ENCODE peak calls at places on chromosomes 12 and 14, in nine cellular contexts. Q is A673, E is HepG2, T is cardiac muscle cell, R is glutamatergic neuron, O is GM06990, D is cardiac fibroblast, J is epithelial cell of esophagus, F is heart left ventricle. G is an unnamed sample.

GRCh38 chr14:54577977-54578376 is 11.0 kb downstream of the SAMD4A start:
- DNase-seq in F (no peak), R (no peak), Q (peak; percentile 22), O (no peak), J (no peak), E (peak; percentile 20), T (no peak), D (peak; percentile 36), G (no peak)

GRCh38 chr12:2454778-2455177 is 340.0 kb upstream of the FKBP4 start:
- DNase-seq in O (no peak), J (no peak), R (no peak), Q (no peak), D (no peak), T (no peak), F (no peak), E (no peak), G (no peak)

GRCh38 chr12:113263431-113263963 is 42.2 kb downstream of the TPCN1 start:
- DNase-seq in E (no peak), J (no peak), D (no peak), F (peak; percentile 18), T (no peak), O (no peak), R (no peak), Q (no peak), G (no peak)

GRCh38 chr14:54942913-54943312 is 40.3 kb upstream of the GCH1 start:
- DNase-seq in R (no peak), D (no peak), T (no peak), F (no peak), J (no peak), O (no peak), Q (no peak), E (no peak), G (no peak)

GRCh38 chr14:35114036-35114435 is 7.8 kb downstream of the PPP2R3C start:
- DNase-seq in T (no peak), D (peak; percentile 43), E (no peak), R (no peak), J (no peak), F (no peak), Q (no peak), O (no peak), G (no peak)

GRCh38 chr14:101781240-101782061 is 19.9 kb downstream of the PPP2R5C start:
- DNase-seq in J (peak; percentile 22), D (peak; percentile 18), O (no peak), Q (peak; percentile 19), R (peak; percentile 53), F (peak; percentile 68), E (no peak), T (peak; percentile 28), G (peak; percentile 51)

GRCh38 chr14:61644834-61645233 is 50.5 kb upstream of the HIF1A start:
- DNase-seq in Q (no peak), T (no peak), F (no peak), O (no peak), J (no peak), D (no peak), E (no peak), R (peak; percentile 49), G (no peak)

GRCh38 chr12:93219947-93220346 is 157.8 kb upstream of the NUDT4 start:
- DNase-seq in O (no peak), T (peak; percentile 14), Q (no peak), E (no peak), J (no peak), R (no peak), D (no peak), F (no peak), G (no peak)

GRCh38 chr12:12582895-12583303 is 20.2 kb upstream of the DUSP16 start:
- DNase-seq in Q (no peak), O (peak; percentile 85), J (peak; percentile 88), R (no peak), T (peak; percentile 21), F (no peak), D (peak; percentile 72), E (peak; percentile 71), G (peak; percentile 76)

GRCh38 chr12:19014243-19014642 is 115.3 kb upstream of the PLEKHA5 start:
- DNase-seq in F (no peak), D (peak; percentile 19), T (peak; percentile 60), Q (no peak), E (no peak), O (no peak), R (no peak), J (no peak), G (no peak)

GRCh38 chr14:74670726-74671125 is 42.2 kb downstream of the AREL1 start:
- DNase-seq in Q (no peak), F (no peak), T (peak; percentile 42), J (no peak), E (no peak), R (no peak), O (no peak), D (peak; percentile 67), G (no peak)

GRCh38 chr12:50567926-50568325 is 63.1 kb downstream of the DIP2B start:
- DNase-seq in E (peak; percentile 40), Q (no peak), F (no peak), J (no peak), R (no peak), T (no peak), O (no peak), D (peak; percentile 59), G (no peak)

GRCh38 chr14:74512431-74512830 is 18.9 kb downstream of the ISCA2 start:
- DNase-seq in T (no peak), E (no peak), J (no peak), O (no peak), Q (no peak), D (no peak), R (no peak), F (no peak), G (no peak)

GRCh38 chr12:81078469-81079196 is 754 bp downstream of the ACSS3 start:
- DNase-seq in O (no peak), E (peak; percentile 88), T (peak; percentile 79), F (no peak), J (peak; percentile 22), R (no peak), Q (peak; percentile 83), D (peak; percentile 73), G (no peak)

GRCh38 chr14:20662968-20663731 is 21.2 kb upstream of the RNASE4 start:
- DNase-seq in R (peak; percentile 51), D (peak; percentile 90), F (peak; percentile 77), J (peak; percentile 89), T (peak; percentile 60), O (peak; percentile 76), E (peak; percentile 76), Q (peak; percentile 86), G (peak; percentile 93)

GRCh38 chr12:59056931-59057330 is 136.6 kb upstream of the LRIG3 start:
- DNase-seq in T (no peak), R (no peak), D (peak; percentile 65), J (peak; percentile 53), F (no peak), O (no peak), Q (no peak), E (no peak), G (no peak)

DNA sequence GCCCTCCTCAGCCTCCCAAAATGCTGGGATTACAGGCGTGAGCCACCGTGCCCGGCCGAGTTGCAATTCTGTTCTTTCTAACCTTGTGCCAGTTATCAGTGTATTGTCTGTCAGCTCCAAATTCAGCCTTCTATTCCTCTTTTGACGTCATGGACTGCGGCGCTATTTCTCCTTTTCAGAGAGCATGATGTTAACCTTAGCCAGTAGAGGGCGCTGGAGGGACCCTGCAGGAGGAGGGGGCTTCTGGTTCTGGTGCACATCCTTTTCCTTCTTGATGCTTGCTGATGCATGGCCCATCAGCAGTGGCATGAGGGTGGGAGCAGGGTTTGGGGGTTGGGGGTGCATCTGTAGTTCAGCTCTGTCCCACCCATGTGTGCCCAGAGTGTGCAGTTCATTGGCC is 179.3 kb upstream of the RMST start:
- DNase-seq in J (no peak), D (no peak), T (no peak), O (no peak), R (no peak), F (no peak), E (no peak), Q (peak; percentile 30), G (peak; percentile 6)
- TF ChIP-seq CTCF in J (no peak), D (no peak), T (no peak), O (peak; percentile 52), R (peak; percentile 10), F (no peak), E (peak; percentile 45), Q (peak; percentile 61), G (peak; percentile 34)

GRCh38 chr12:119804011-119804641 is 73.0 kb downstream of the CIT start:
- DNase-seq in T (peak; percentile 52), D (peak; percentile 73), J (peak; percentile 84), E (peak; percentile 54), R (peak; percentile 81), O (peak; percentile 13), Q (peak; percentile 68), F (peak; percentile 74), G (peak; percentile 6)
- TF ChIP-seq CTCF in T (peak; percentile 37), D (peak; percentile 34), J (peak; percentile 57), E (peak; percentile 76), R (no peak), O (peak; percentile 34), Q (peak; percentile 54), F (peak; percentile 28), G (no peak)

DNA sequence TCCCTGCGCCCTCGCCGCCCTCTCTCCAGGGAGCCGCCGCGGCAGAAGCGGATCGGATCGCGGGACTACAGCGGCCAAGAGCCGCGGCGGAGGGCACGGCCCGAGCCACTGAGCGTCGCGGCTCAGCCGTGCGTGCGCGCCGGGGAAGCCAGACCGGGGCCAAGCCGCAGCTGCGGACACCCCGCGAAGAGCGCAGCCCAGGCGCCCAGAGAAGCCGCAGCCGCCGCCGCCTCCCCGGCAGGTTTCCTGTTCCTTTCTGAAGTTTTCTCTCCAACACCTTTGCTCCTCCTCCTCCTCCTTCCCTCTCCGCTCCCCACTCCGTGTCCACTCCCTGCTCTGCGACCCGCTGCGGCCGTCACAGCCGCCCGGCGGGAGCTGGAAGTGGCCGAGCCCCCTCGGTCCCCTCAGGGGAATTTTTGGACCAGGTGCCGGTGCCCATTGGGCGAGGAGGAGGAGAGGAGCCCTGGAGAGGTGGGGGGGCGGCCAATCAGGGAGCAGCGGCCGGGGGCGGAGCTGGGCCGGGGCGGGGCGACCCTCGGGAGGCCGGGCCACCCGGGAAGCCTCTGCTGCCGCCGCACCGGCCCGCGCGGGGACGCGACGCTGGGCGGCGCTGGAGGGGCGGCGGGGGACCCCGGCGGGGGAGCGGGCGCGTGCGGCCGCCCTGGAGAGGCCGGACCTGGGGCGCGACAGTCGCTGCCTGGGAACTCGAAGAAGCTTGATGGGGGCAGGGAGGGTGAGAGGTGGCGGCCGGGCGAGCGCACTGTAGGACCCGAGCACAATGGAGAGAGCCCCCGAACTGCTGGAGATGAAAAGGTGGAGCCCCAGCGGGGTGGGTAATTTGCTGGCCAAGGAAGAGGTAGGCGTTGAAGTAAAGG is at the start of gene ITPR2:
- DNase-seq in J (peak; percentile 93), O (peak; percentile 94), R (peak; percentile 98), D (peak; percentile 90), Q (peak; percentile 94), E (peak; percentile 88), F (peak; percentile 97), T (peak; percentile 94), G (peak; percentile 96)
- TF ChIP-seq CTCF in J (no peak), O (no peak), R (no peak), D (peak; percentile 1), Q (no peak), E (peak; percentile 35), F (no peak), T (peak; percentile 5), G (peak; percentile 34)

DNA sequence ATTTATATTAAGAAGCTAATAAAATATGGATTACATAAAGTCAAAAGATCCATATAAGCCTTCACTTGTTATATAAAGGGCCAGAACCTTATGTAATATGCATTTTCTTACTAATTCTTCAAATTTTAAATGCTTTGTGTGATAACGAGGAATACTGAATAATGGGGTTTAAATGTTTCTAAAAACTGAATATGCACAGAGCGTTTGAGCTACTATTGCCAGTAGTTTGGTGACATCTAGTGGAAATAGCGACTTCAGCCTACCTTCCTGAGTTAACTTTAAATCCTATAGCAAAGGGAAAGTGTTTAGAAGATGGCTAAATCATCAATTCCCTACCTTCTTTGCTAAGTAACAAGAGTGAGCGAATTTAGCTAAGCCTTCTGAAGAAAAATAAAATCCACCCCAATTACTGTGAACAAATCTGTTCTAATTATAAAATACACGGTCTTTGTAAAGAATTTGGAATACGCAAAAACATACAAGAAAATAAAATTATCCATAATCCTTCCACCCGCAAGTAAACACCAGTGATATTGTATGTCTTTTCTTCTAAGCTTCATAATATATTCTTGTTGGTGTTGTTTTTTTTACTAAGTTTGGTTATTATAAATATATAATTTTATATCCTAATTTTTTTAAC is 115.5 kb upstream of the G2E3 start:
- DNase-seq in R (no peak), Q (peak; percentile 59), J (peak; percentile 49), T (peak; percentile 53), O (no peak), F (no peak), E (peak; percentile 77), D (peak; percentile 65), G (no peak)
- TF ChIP-seq CTCF in R (no peak), Q (peak; percentile 69), J (peak; percentile 64), T (peak; percentile 50), O (peak; percentile 38), F (peak; percentile 31), E (peak; percentile 91), D (peak; percentile 43), G (peak; percentile 13)